ENCODE peak calls at places on chromosome 22, in seven cellular contexts. One of them, this sample, is unnamed.

GRCh38 chr22:41951898-41952474 is at the start of gene SMIM45:
- DNase-seq in brain microvascular endothelial cell: no peak
- DNase-seq in BJ: no peak
- DNase-seq in heart left ventricle: no peak
- DNase-seq in GM04504: no peak
- DNase-seq in amniotic epithelial cell: peak; percentile 26
- DNase-seq in NCI-H146: no peak
- DNase-seq in this sample: no peak

GRCh38 chr22:20783844-20784723 is 10.2 kb downstream of the SERPIND1 start:
- DNase-seq in brain microvascular endothelial cell: peak; percentile 81
- DNase-seq in BJ: no peak
- DNase-seq in heart left ventricle: no peak
- DNase-seq in GM04504: no peak
- DNase-seq in amniotic epithelial cell: peak; percentile 64
- DNase-seq in NCI-H146: peak; percentile 25
- DNase-seq in this sample: peak; percentile 47

GRCh38 chr22:24588370-24588755 is 4.5 kb downstream of the LRRC75B start:
- DNase-seq in brain microvascular endothelial cell: no peak
- DNase-seq in BJ: no peak
- DNase-seq in heart left ventricle: no peak
- DNase-seq in GM04504: no peak
- DNase-seq in amniotic epithelial cell: no peak
- DNase-seq in NCI-H146: no peak
- DNase-seq in this sample: no peak

GRCh38 chr22:32177221-32177765 is 18.2 kb upstream of the C22orf42 start:
- DNase-seq in brain microvascular endothelial cell: no peak
- DNase-seq in BJ: no peak
- DNase-seq in heart left ventricle: no peak
- DNase-seq in GM04504: no peak
- DNase-seq in amniotic epithelial cell: peak; percentile 4
- DNase-seq in NCI-H146: no peak
- DNase-seq in this sample: no peak

GRCh38 chr22:36770946-36771340 is 5.0 kb downstream of the IFT27 start:
- DNase-seq in brain microvascular endothelial cell: no peak
- DNase-seq in BJ: no peak
- DNase-seq in heart left ventricle: no peak
- DNase-seq in GM04504: no peak
- DNase-seq in amniotic epithelial cell: no peak
- DNase-seq in NCI-H146: no peak
- DNase-seq in this sample: no peak

GRCh38 chr22:27323646-27324045 is 477.9 kb downstream of the MN1 start:
- DNase-seq in brain microvascular endothelial cell: no peak
- DNase-seq in BJ: no peak
- DNase-seq in heart left ventricle: no peak
- DNase-seq in GM04504: no peak
- DNase-seq in amniotic epithelial cell: no peak
- DNase-seq in NCI-H146: no peak
- DNase-seq in this sample: no peak

GRCh38 chr22:38262051-38262795 is 10.6 kb downstream of the TMEM184B start:
- DNase-seq in brain microvascular endothelial cell: no peak
- DNase-seq in BJ: no peak
- DNase-seq in heart left ventricle: peak; percentile 75
- DNase-seq in GM04504: no peak
- DNase-seq in amniotic epithelial cell: peak; percentile 50
- DNase-seq in NCI-H146: no peak
- DNase-seq in this sample: no peak

GRCh38 chr22:28955817-28956216 is 72.4 kb downstream of the ZNRF3 start:
- DNase-seq in brain microvascular endothelial cell: no peak
- DNase-seq in BJ: no peak
- DNase-seq in heart left ventricle: no peak
- DNase-seq in GM04504: no peak
- DNase-seq in amniotic epithelial cell: peak; percentile 56
- DNase-seq in NCI-H146: no peak
- DNase-seq in this sample: no peak

GRCh38 chr22:25764270-25765015 is 22.5 kb downstream of the MYO18B start:
- DNase-seq in brain microvascular endothelial cell: no peak
- DNase-seq in BJ: no peak
- DNase-seq in heart left ventricle: no peak
- DNase-seq in GM04504: no peak
- DNase-seq in amniotic epithelial cell: no peak
- DNase-seq in NCI-H146: no peak
- DNase-seq in this sample: no peak

GRCh38 chr22:42492323-42492690 is 27.3 kb downstream of the RRP7A start:
- DNase-seq in brain microvascular endothelial cell: no peak
- DNase-seq in BJ: no peak
- DNase-seq in heart left ventricle: no peak
- DNase-seq in GM04504: no peak
- DNase-seq in amniotic epithelial cell: no peak
- DNase-seq in NCI-H146: no peak
- DNase-seq in this sample: no peak

GRCh38 chr22:35425971-35426800 is 26.2 kb downstream of the MCM5 start:
- DNase-seq in brain microvascular endothelial cell: no peak
- DNase-seq in BJ: no peak
- DNase-seq in heart left ventricle: no peak
- DNase-seq in GM04504: no peak
- DNase-seq in amniotic epithelial cell: peak; percentile 31
- DNase-seq in NCI-H146: no peak
- DNase-seq in this sample: no peak

GRCh38 chr22:18148508-18148965 is 1.4 kb upstream of the USP18 start:
- DNase-seq in brain microvascular endothelial cell: no peak
- DNase-seq in BJ: no peak
- DNase-seq in heart left ventricle: no peak
- DNase-seq in GM04504: no peak
- DNase-seq in amniotic epithelial cell: no peak
- DNase-seq in NCI-H146: no peak
- DNase-seq in this sample: no peak

GRCh38 chr22:41943661-41944209 is 3.2 kb downstream of the CENPM start:
- DNase-seq in brain microvascular endothelial cell: peak; percentile 27
- DNase-seq in BJ: no peak
- DNase-seq in heart left ventricle: no peak
- DNase-seq in GM04504: no peak
- DNase-seq in amniotic epithelial cell: peak; percentile 16
- DNase-seq in NCI-H146: no peak
- DNase-seq in this sample: no peak

GRCh38 chr22:37221424-37222336 is 9.4 kb upstream of the SSTR3 start:
- DNase-seq in brain microvascular endothelial cell: no peak
- DNase-seq in BJ: no peak
- DNase-seq in heart left ventricle: no peak
- DNase-seq in GM04504: no peak
- DNase-seq in amniotic epithelial cell: no peak
- DNase-seq in NCI-H146: no peak
- DNase-seq in this sample: no peak

GRCh38 chr22:42881982-42882656 is 25.0 kb upstream of the ARFGAP3 start:
- DNase-seq in brain microvascular endothelial cell: no peak
- DNase-seq in BJ: no peak
- DNase-seq in heart left ventricle: no peak
- DNase-seq in GM04504: no peak
- DNase-seq in amniotic epithelial cell: no peak
- DNase-seq in NCI-H146: no peak
- DNase-seq in this sample: no peak

GRCh38 chr22:46106279-46107022 is 43.9 kb upstream of the PPARA start:
- DNase-seq in brain microvascular endothelial cell: no peak
- DNase-seq in BJ: no peak
- DNase-seq in heart left ventricle: no peak
- DNase-seq in GM04504: no peak
- DNase-seq in amniotic epithelial cell: no peak
- DNase-seq in NCI-H146: no peak
- DNase-seq in this sample: no peak

GRCh38 chr22:25496396-25497064 is 67.9 kb upstream of the GRK3 start:
- DNase-seq in brain microvascular endothelial cell: no peak
- DNase-seq in BJ: no peak
- DNase-seq in heart left ventricle: no peak
- DNase-seq in GM04504: no peak
- DNase-seq in amniotic epithelial cell: no peak
- DNase-seq in NCI-H146: no peak
- DNase-seq in this sample: no peak

GRCh38 chr22:35421121-35421520 is 21.2 kb downstream of the MCM5 start:
- DNase-seq in brain microvascular endothelial cell: no peak
- DNase-seq in BJ: no peak
- DNase-seq in heart left ventricle: no peak
- DNase-seq in GM04504: no peak
- DNase-seq in amniotic epithelial cell: no peak
- DNase-seq in NCI-H146: no peak
- DNase-seq in this sample: no peak

GRCh38 chr22:28917747-28918543 is 34.6 kb downstream of the ZNRF3 start:
- DNase-seq in brain microvascular endothelial cell: no peak
- DNase-seq in BJ: no peak
- DNase-seq in heart left ventricle: peak; percentile 60
- DNase-seq in GM04504: no peak
- DNase-seq in amniotic epithelial cell: peak; percentile 61
- DNase-seq in NCI-H146: no peak
- DNase-seq in this sample: no peak

GRCh38 chr22:50034126-50035081 is 21.8 kb upstream of the IL17REL start:
- DNase-seq in brain microvascular endothelial cell: no peak
- DNase-seq in BJ: no peak
- DNase-seq in heart left ventricle: no peak
- DNase-seq in GM04504: no peak
- DNase-seq in amniotic epithelial cell: no peak
- DNase-seq in NCI-H146: no peak
- DNase-seq in this sample: no peak

GRCh38 chr22:24507742-24508141 is 12.6 kb downstream of the UPB1 start:
- DNase-seq in brain microvascular endothelial cell: no peak
- DNase-seq in BJ: no peak
- DNase-seq in heart left ventricle: no peak
- DNase-seq in GM04504: no peak
- DNase-seq in amniotic epithelial cell: no peak
- DNase-seq in NCI-H146: no peak
- DNase-seq in this sample: no peak

GRCh38 chr22:40638261-40638660 is 1.7 kb upstream of the MRTFA start:
- DNase-seq in brain microvascular endothelial cell: no peak
- DNase-seq in BJ: no peak
- DNase-seq in heart left ventricle: no peak
- DNase-seq in GM04504: no peak
- DNase-seq in amniotic epithelial cell: no peak
- DNase-seq in NCI-H146: no peak
- DNase-seq in this sample: no peak

GRCh38 chr22:41910599-41911291 is 4.1 kb downstream of the SHISA8 start:
- DNase-seq in brain microvascular endothelial cell: no peak
- DNase-seq in BJ: no peak
- DNase-seq in heart left ventricle: no peak
- DNase-seq in GM04504: no peak
- DNase-seq in amniotic epithelial cell: no peak
- DNase-seq in NCI-H146: no peak
- DNase-seq in this sample: no peak

GRCh38 chr22:33883961-33884808 is 36.1 kb downstream of the LARGE1 start:
- DNase-seq in brain microvascular endothelial cell: no peak
- DNase-seq in BJ: no peak
- DNase-seq in heart left ventricle: no peak
- DNase-seq in GM04504: no peak
- DNase-seq in amniotic epithelial cell: no peak
- DNase-seq in NCI-H146: no peak
- DNase-seq in this sample: no peak

GRCh38 chr22:24905909-24906308 is 40.6 kb downstream of the LHFPL7 start:
- DNase-seq in brain microvascular endothelial cell: no peak
- DNase-seq in BJ: no peak
- DNase-seq in heart left ventricle: no peak
- DNase-seq in GM04504: no peak
- DNase-seq in amniotic epithelial cell: no peak
- DNase-seq in NCI-H146: no peak
- DNase-seq in this sample: no peak

GRCh38 chr22:30649430-30650007 is 13.9 kb downstream of the SLC35E4 start:
- DNase-seq in brain microvascular endothelial cell: peak; percentile 63
- DNase-seq in BJ: no peak
- DNase-seq in heart left ventricle: peak; percentile 66
- DNase-seq in GM04504: no peak
- DNase-seq in amniotic epithelial cell: peak; percentile 55
- DNase-seq in NCI-H146: no peak
- DNase-seq in this sample: no peak

GRCh38 chr22:31287818-31288495 is 4.3 kb downstream of the PIK3IP1 start:
- DNase-seq in brain microvascular endothelial cell: no peak
- DNase-seq in BJ: no peak
- DNase-seq in heart left ventricle: no peak
- DNase-seq in GM04504: no peak
- DNase-seq in amniotic epithelial cell: no peak
- DNase-seq in NCI-H146: no peak
- DNase-seq in this sample: no peak

GRCh38 chr22:20537983-20538382 is 30.6 kb downstream of the MED15 start:
- DNase-seq in brain microvascular endothelial cell: no peak
- DNase-seq in BJ: no peak
- DNase-seq in heart left ventricle: peak; percentile 4
- DNase-seq in GM04504: no peak
- DNase-seq in amniotic epithelial cell: no peak
- DNase-seq in NCI-H146: no peak
- DNase-seq in this sample: no peak

GRCh38 chr22:29044657-29045176 is 16.9 kb downstream of the C22orf31 start:
- DNase-seq in brain microvascular endothelial cell: peak; percentile 74
- DNase-seq in BJ: no peak
- DNase-seq in heart left ventricle: no peak
- DNase-seq in GM04504: peak; percentile 51
- DNase-seq in amniotic epithelial cell: peak; percentile 90
- DNase-seq in NCI-H146: no peak
- DNase-seq in this sample: no peak

GRCh38 chr22:33188316-33188715 is 130.1 kb upstream of the SYN3 start:
- DNase-seq in brain microvascular endothelial cell: no peak
- DNase-seq in BJ: no peak
- DNase-seq in heart left ventricle: no peak
- DNase-seq in GM04504: no peak
- DNase-seq in amniotic epithelial cell: no peak
- DNase-seq in NCI-H146: peak; percentile 66
- DNase-seq in this sample: no peak

GRCh38 chr22:20000246-20001081 is 16.2 kb downstream of the ARVCF start:
- DNase-seq in brain microvascular endothelial cell: no peak
- DNase-seq in BJ: no peak
- DNase-seq in heart left ventricle: peak; percentile 72
- DNase-seq in GM04504: no peak
- DNase-seq in amniotic epithelial cell: no peak
- DNase-seq in NCI-H146: peak; percentile 5
- DNase-seq in this sample: no peak

GRCh38 chr22:35564975-35565867 is 24.6 kb downstream of the RASD2 start:
- DNase-seq in brain microvascular endothelial cell: peak; percentile 13
- DNase-seq in BJ: no peak
- DNase-seq in heart left ventricle: no peak
- DNase-seq in GM04504: no peak
- DNase-seq in amniotic epithelial cell: peak; percentile 71
- DNase-seq in NCI-H146: no peak
- DNase-seq in this sample: peak; percentile 66

GRCh38 chr22:37544955-37545702 is 15.2 kb upstream of the CDC42EP1 start:
- DNase-seq in brain microvascular endothelial cell: peak; percentile 54
- DNase-seq in BJ: no peak
- DNase-seq in heart left ventricle: peak; percentile 80
- DNase-seq in GM04504: no peak
- DNase-seq in amniotic epithelial cell: peak; percentile 58
- DNase-seq in NCI-H146: no peak
- DNase-seq in this sample: no peak

This sample was measured in GM04503.